ENCODE peak calls at places on chromosomes 7 and 10, in five cellular contexts. Q is transverse colon; T is CD8-positive, alpha-beta memory T cell; K is spleen; N is astrocyte. C is an unnamed sample.
A peak's percentile ranks its signal among the peaks of the same experiment; 100 is the strongest.

GRCh38 chr7:23971031-23971430 is 261.0 kb downstream of the STK31 start:
- DNase-seq in N (peak; percentile 2), T (no peak), Q (no peak), K (no peak), C (no peak)

GRCh38 chr10:97713828-97714400 is 384 bp downstream of the MARVELD1 start:
- DNase-seq in Q (peak; percentile 77), T (peak; percentile 69), K (peak; percentile 89), N (peak; percentile 61), C (peak; percentile 78)

GRCh38 chr7:107506683-107507339 is 37.0 kb downstream of the GPR22 start:
- DNase-seq in Q (peak; percentile 85), K (no peak), N (no peak), T (no peak), C (peak; percentile 89)

GRCh38 chr7:2355079-2356008 is 717 bp downstream of the EIF3B start:
- DNase-seq in Q (peak; percentile 19), K (peak; percentile 91), N (no peak), T (no peak), C (peak; percentile 53)

GRCh38 chr7:130878785-130879184 is 144.8 kb upstream of the KLF14 start:
- DNase-seq in N (peak; percentile 61), Q (no peak), K (no peak), T (no peak), C (no peak)

GRCh38 chr10:29734980-29735627 is 100.3 kb upstream of the SVIL start:
- DNase-seq in T (peak; percentile 57), N (peak; percentile 28), Q (peak; percentile 66), K (peak; percentile 94), C (peak; percentile 71)

GRCh38 chr10:121648493-121648892 is 50.2 kb upstream of the FGFR2 start:
- DNase-seq in Q (no peak), K (peak; percentile 42), T (no peak), N (no peak), C (no peak)

GRCh38 chr7:131302876-131303707 is 24.6 kb upstream of the MKLN1 start:
- DNase-seq in N (no peak), K (no peak), T (peak; percentile 55), Q (peak; percentile 43), C (peak; percentile 31)

GRCh38 chr7:158260567-158261361 is 326.9 kb downstream of the PTPRN2 start:
- DNase-seq in T (no peak), Q (no peak), N (no peak), K (no peak), C (no peak)

GRCh38 chr7:158259671-158260423 is 327.8 kb downstream of the PTPRN2 start:
- DNase-seq in N (no peak), K (peak; percentile 17), Q (no peak), T (no peak), C (no peak)

GRCh38 chr7:158257516-158258410 is 329.9 kb downstream of the PTPRN2 start:
- DNase-seq in K (peak; percentile 57), N (no peak), Q (no peak), T (peak; percentile 36), C (no peak)

GRCh38 chr7:158258411-158259130 is 329.1 kb downstream of the PTPRN2 start:
- DNase-seq in N (no peak), T (peak; percentile 23), K (peak; percentile 55), Q (no peak), C (no peak)

GRCh38 chr7:158259141-158259540 is 328.5 kb downstream of the PTPRN2 start:
- DNase-seq in T (no peak), N (no peak), K (peak; percentile 65), Q (no peak), C (no peak)
- H3K9me3 ChIP-seq in T (no peaks in the 10 kb centered on the region), N (peaks cover 37% of the 10 kb centered on the region), K (no peaks in the 10 kb centered on the region), Q (no peaks in the 10 kb centered on the region), C (no peaks in the 10 kb centered on the region)

GRCh38 chr10:69573056-69573806 is at the start of gene NEUROG3:
- DNase-seq in T (no peak), Q (no peak), K (no peak), N (no peak), C (no peak)

GRCh38 chr10:69569144-69569934 is 3.9 kb downstream of the NEUROG3 start:
- DNase-seq in T (no peak), K (no peak), N (no peak), Q (no peak), C (no peak)

GRCh38 chr10:69572159-69573055 is 815 bp downstream of the NEUROG3 start:
- DNase-seq in Q (no peak), T (no peak), N (no peak), K (no peak), C (no peak)

GRCh38 chr10:69570050-69570816 is 3.0 kb downstream of the NEUROG3 start:
- DNase-seq in Q (no peak), N (no peak), T (no peak), K (no peak), C (no peak)

GRCh38 chr10:69571618-69572158 is 1.5 kb downstream of the NEUROG3 start:
- DNase-seq in K (no peak), N (no peak), Q (no peak), T (no peak), C (no peak)
- H3K4me3 ChIP-seq in K (no peak overlapping the region), N (no peak overlapping the region), Q (no peak overlapping the region), T (no peak overlapping the region), C (no peak overlapping the region)

GRCh38 chr7:116327751-116328150 is 117.4 kb downstream of the TES start:
- DNase-seq in K (no peak), Q (no peak), N (peak; percentile 99), T (no peak), C (no peak)

GRCh38 chr7:116328161-116328560 is 117.8 kb downstream of the TES start:
- DNase-seq in K (no peak), Q (no peak), N (no peak), T (no peak), C (no peak)

GRCh38 chr7:116324582-116324981 is 114.2 kb downstream of the TES start:
- DNase-seq in Q (no peak), T (no peak), N (no peak), K (no peak), C (no peak)

GRCh38 chr7:116327135-116327534 is 116.8 kb downstream of the TES start:
- DNase-seq in Q (no peak), K (no peak), T (no peak), N (no peak), C (no peak)

DNA sequence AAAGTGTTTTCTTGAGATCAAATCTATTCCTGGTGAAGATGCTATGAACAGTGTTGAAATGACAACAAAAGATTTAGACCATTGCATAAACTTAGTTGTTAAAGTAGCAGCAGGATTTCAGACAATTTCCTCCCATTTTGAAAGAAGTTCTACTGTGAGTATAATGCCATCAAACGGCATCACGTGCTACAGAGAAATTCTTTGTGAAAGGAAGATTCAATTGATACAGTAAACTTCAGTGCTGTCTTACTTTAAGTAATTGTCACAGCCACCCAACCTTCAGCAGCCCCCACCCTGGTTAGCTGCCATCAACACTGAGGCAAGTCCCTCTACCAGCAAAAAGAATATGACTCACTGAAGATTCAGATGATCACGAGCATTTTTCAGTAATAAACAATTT is 115.2 kb downstream of the TES start:
- DNase-seq in Q (no peak), T (no peak), K (no peak), N (no peak), C (no peak)
- H3K4me1 ChIP-seq in Q (no peaks in the 10 kb centered on the region), T (no peaks in the 10 kb centered on the region), K (no peaks in the 10 kb centered on the region), N (peaks cover 12% of the 10 kb centered on the region), C (no peaks in the 10 kb centered on the region)

DNA sequence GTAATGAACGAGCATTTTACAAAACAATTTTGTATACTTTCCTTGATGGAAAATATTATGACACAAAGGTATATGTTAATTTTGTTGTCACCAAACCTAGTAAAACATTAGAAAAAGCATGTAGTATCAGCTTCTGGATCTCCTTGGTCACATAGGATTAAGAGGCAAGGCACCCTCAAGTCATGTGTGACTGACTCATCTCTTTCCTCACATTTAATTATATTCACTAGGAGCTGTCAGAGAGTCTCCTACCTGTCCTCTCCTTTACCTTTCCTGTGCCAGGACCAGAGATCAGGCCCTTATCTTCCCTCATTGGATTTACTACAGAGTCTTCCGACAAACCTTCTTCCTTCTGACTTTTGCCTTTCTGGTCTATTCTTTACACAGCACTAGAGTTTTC is 111.3 kb upstream of the RPA3 start:
- DNase-seq in Q (no peak), N (no peak), K (no peak), T (no peak), C (no peak)
- H3K9me3 ChIP-seq in Q (no peaks in the 10 kb centered on the region), N (no peaks in the 10 kb centered on the region), K (no peaks in the 10 kb centered on the region), T (peaks cover 3% of the 10 kb centered on the region), C (no peaks in the 10 kb centered on the region)

GRCh38 chr7:134602921-134603394 is 43.7 kb upstream of the BPGM start:
- DNase-seq in N (peak; percentile 36), T (no peak), Q (no peak), K (no peak), C (no peak)

GRCh38 chr7:134611611-134612151 is 35.0 kb upstream of the BPGM start:
- DNase-seq in K (no peak), N (no peak), Q (no peak), T (no peak), C (no peak)

GRCh38 chr7:134601459-134601858 is 45.2 kb upstream of the BPGM start:
- DNase-seq in Q (no peak), K (no peak), N (no peak), T (no peak), C (no peak)

GRCh38 chr7:134612197-134612596 is 34.5 kb upstream of the BPGM start:
- DNase-seq in K (no peak), Q (no peak), T (no peak), N (no peak), C (no peak)

DNA sequence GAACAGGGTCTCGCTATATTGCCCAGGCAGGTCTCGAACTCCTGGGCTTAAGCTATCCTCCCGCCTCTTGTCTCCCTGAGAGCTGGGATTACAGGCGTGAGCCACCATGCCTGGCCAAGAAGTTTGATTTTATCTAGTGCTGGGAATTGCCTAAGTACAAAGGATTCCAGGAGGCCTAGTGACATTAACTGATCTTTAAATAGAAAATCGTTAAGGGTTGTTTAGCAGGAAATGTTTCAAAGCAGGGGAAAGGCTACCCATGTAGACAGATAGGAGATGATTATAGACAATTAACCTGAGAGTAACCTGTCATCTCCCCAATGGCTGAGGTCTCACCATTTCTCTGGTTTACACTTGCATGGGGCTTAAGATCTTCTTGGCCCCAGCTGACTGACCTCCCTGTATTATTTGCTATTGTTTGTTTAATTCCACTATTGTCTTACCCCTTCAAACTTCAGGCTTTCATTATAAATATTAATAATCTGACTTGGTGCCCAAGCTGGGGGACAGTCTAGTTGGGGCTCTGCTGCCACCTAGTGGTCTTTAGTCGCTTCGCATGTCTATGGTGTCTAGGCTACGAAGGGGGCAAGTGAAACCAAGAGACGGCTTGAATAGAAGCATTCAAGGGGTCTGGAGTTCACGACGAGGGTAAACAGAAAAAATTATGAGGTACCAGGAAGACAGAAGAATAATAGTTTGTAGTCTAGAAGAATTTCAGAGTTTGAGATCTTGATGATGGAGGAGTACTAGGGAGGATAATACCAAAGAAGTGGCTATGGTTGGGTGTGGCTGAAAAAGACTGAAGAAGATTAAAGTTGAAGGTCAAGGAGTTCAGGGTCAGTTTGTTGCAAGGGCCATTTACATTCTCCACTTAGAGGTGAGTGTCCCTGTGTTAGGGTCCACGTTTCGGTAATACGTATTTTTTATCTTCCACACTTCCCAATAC is 40.4 kb upstream of the BPGM start:
- DNase-seq in N (peak; percentile 11), T (peak; percentile 70), Q (peak; percentile 61), K (peak; percentile 81), C (peak; percentile 75)
- H3K4me3 ChIP-seq in N (peak overlapping the region; percentile 18), T (no peak overlapping the region), Q (peak overlapping the region; percentile 12), K (no peak overlapping the region), C (no peak overlapping the region)